ENCODE peak calls at places on chromosomes 11 and 22, in nine cellular contexts. One of them, this sample, is unnamed.

GRCh38 chr11:61138940-61139339 is 22.3 kb downstream of the VPS37C start:
- DNase-seq in IMR-90: peak; percentile 76
- DNase-seq in ovary: peak; percentile 44
- DNase-seq in tibial nerve: no peak
- DNase-seq in adrenal gland: no peak
- DNase-seq in A549: no peak
- DNase-seq in heart left ventricle: peak; percentile 33
- DNase-seq in endothelial cell of umbilical vein: no peak
- DNase-seq in GM12891: no peak
- DNase-seq in this sample: no peak

GRCh38 chr11:47412152-47412746 is 3.9 kb downstream of the SLC39A13 start:
- DNase-seq in heart left ventricle: no peak
- DNase-seq in GM12891: no peak
- DNase-seq in tibial nerve: no peak
- DNase-seq in adrenal gland: peak; percentile 59
- DNase-seq in A549: peak; percentile 75
- DNase-seq in endothelial cell of umbilical vein: no peak
- DNase-seq in IMR-90: peak; percentile 26
- DNase-seq in ovary: peak; percentile 62
- DNase-seq in this sample: peak; percentile 55

GRCh38 chr11:2991477-2992233 is 474 bp downstream of the NAP1L4 start:
- DNase-seq in endothelial cell of umbilical vein: peak; percentile 57
- DNase-seq in heart left ventricle: peak; percentile 23
- DNase-seq in GM12891: no peak
- DNase-seq in ovary: no peak
- DNase-seq in adrenal gland: peak; percentile 58
- DNase-seq in tibial nerve: no peak
- DNase-seq in A549: peak; percentile 29
- DNase-seq in IMR-90: peak; percentile 20
- DNase-seq in this sample: peak; percentile 76

GRCh38 chr22:29702931-29703594 is 16.7 kb upstream of the CABP7 start:
- DNase-seq in IMR-90: no peak
- DNase-seq in A549: no peak
- DNase-seq in GM12891: no peak
- DNase-seq in heart left ventricle: peak; percentile 23
- DNase-seq in tibial nerve: no peak
- DNase-seq in ovary: no peak
- DNase-seq in adrenal gland: no peak
- DNase-seq in endothelial cell of umbilical vein: no peak
- DNase-seq in this sample: no peak

GRCh38 chr11:1531961-1532586 is 40.0 kb downstream of the DUSP8 start:
- DNase-seq in ovary: no peak
- DNase-seq in tibial nerve: no peak
- DNase-seq in GM12891: no peak
- DNase-seq in endothelial cell of umbilical vein: no peak
- DNase-seq in A549: no peak
- DNase-seq in heart left ventricle: peak; percentile 76
- DNase-seq in IMR-90: no peak
- DNase-seq in adrenal gland: peak; percentile 82
- DNase-seq in this sample: no peak

GRCh38 chr22:40920526-40920925 is 30.7 kb upstream of the RBX1 start:
- DNase-seq in endothelial cell of umbilical vein: no peak
- DNase-seq in adrenal gland: no peak
- DNase-seq in IMR-90: peak; percentile 6
- DNase-seq in GM12891: no peak
- DNase-seq in A549: no peak
- DNase-seq in tibial nerve: no peak
- DNase-seq in ovary: no peak
- DNase-seq in heart left ventricle: no peak
- DNase-seq in this sample: no peak

GRCh38 chr11:92707173-92707619 is 262.3 kb upstream of the MTNR1B start:
- DNase-seq in GM12891: no peak
- DNase-seq in ovary: no peak
- DNase-seq in tibial nerve: no peak
- DNase-seq in endothelial cell of umbilical vein: no peak
- DNase-seq in adrenal gland: no peak
- DNase-seq in A549: no peak
- DNase-seq in IMR-90: no peak
- DNase-seq in heart left ventricle: no peak
- DNase-seq in this sample: no peak

GRCh38 chr22:29715705-29716104 is 4.1 kb upstream of the CABP7 start:
- DNase-seq in A549: no peak
- DNase-seq in tibial nerve: no peak
- DNase-seq in heart left ventricle: no peak
- DNase-seq in IMR-90: no peak
- DNase-seq in GM12891: no peak
- DNase-seq in ovary: no peak
- DNase-seq in adrenal gland: no peak
- DNase-seq in endothelial cell of umbilical vein: no peak
- DNase-seq in this sample: no peak

GRCh38 chr11:132064987-132065620 is 694.7 kb downstream of the NTM start:
- DNase-seq in IMR-90: peak; percentile 99
- DNase-seq in ovary: no peak
- DNase-seq in tibial nerve: no peak
- DNase-seq in adrenal gland: no peak
- DNase-seq in heart left ventricle: no peak
- DNase-seq in A549: no peak
- DNase-seq in GM12891: no peak
- DNase-seq in endothelial cell of umbilical vein: peak; percentile 72
- DNase-seq in this sample: no peak

GRCh38 chr11:28296426-28296825 is 188.2 kb downstream of the METTL15 start:
- DNase-seq in tibial nerve: no peak
- DNase-seq in ovary: no peak
- DNase-seq in heart left ventricle: no peak
- DNase-seq in IMR-90: no peak
- DNase-seq in endothelial cell of umbilical vein: no peak
- DNase-seq in adrenal gland: no peak
- DNase-seq in GM12891: no peak
- DNase-seq in A549: no peak
- DNase-seq in this sample: no peak

GRCh38 chr11:104570088-104570701 is 328.1 kb downstream of the CASP12 start:
- DNase-seq in tibial nerve: no peak
- DNase-seq in A549: no peak
- DNase-seq in ovary: no peak
- DNase-seq in IMR-90: no peak
- DNase-seq in endothelial cell of umbilical vein: peak; percentile 15
- DNase-seq in heart left ventricle: no peak
- DNase-seq in adrenal gland: no peak
- DNase-seq in GM12891: no peak
- DNase-seq in this sample: peak; percentile 19

GRCh38 chr11:117930668-117931330 is 1.6 kb upstream of the TMPRSS13 start:
- DNase-seq in GM12891: no peak
- DNase-seq in adrenal gland: no peak
- DNase-seq in ovary: no peak
- DNase-seq in heart left ventricle: no peak
- DNase-seq in endothelial cell of umbilical vein: no peak
- DNase-seq in IMR-90: no peak
- DNase-seq in tibial nerve: no peak
- DNase-seq in A549: no peak
- DNase-seq in this sample: no peak

GRCh38 chr11:78313181-78313788 is 104.3 kb downstream of the GAB2 start:
- DNase-seq in GM12891: no peak
- DNase-seq in heart left ventricle: no peak
- DNase-seq in endothelial cell of umbilical vein: peak; percentile 83
- DNase-seq in ovary: no peak
- DNase-seq in A549: no peak
- DNase-seq in tibial nerve: no peak
- DNase-seq in IMR-90: peak; percentile 79
- DNase-seq in adrenal gland: peak; percentile 87
- DNase-seq in this sample: no peak

GRCh38 chr22:35987994-35988393 is 40.6 kb downstream of the RBFOX2 start:
- DNase-seq in GM12891: no peak
- DNase-seq in heart left ventricle: no peak
- DNase-seq in ovary: no peak
- DNase-seq in endothelial cell of umbilical vein: no peak
- DNase-seq in A549: no peak
- DNase-seq in IMR-90: no peak
- DNase-seq in adrenal gland: no peak
- DNase-seq in tibial nerve: no peak
- DNase-seq in this sample: no peak

GRCh38 chr11:34631737-34632104 is 10.8 kb downstream of the EHF start:
- DNase-seq in IMR-90: no peak
- DNase-seq in ovary: no peak
- DNase-seq in A549: no peak
- DNase-seq in heart left ventricle: no peak
- DNase-seq in endothelial cell of umbilical vein: no peak
- DNase-seq in adrenal gland: peak; percentile 45
- DNase-seq in GM12891: no peak
- DNase-seq in tibial nerve: no peak
- DNase-seq in this sample: no peak

GRCh38 chr11:17673951-17674350 is 45.4 kb upstream of the MYOD1 start:
- DNase-seq in IMR-90: no peak
- DNase-seq in A549: no peak
- DNase-seq in heart left ventricle: no peak
- DNase-seq in endothelial cell of umbilical vein: peak; percentile 36
- DNase-seq in adrenal gland: no peak
- DNase-seq in GM12891: no peak
- DNase-seq in ovary: no peak
- DNase-seq in tibial nerve: no peak
- DNase-seq in this sample: no peak

GRCh38 chr11:68890490-68891231 is 13.0 kb downstream of the MRPL21 start:
- DNase-seq in endothelial cell of umbilical vein: peak; percentile 96
- DNase-seq in IMR-90: peak; percentile 64
- DNase-seq in ovary: no peak
- DNase-seq in tibial nerve: peak; percentile 84
- DNase-seq in A549: no peak
- DNase-seq in GM12891: no peak
- DNase-seq in adrenal gland: peak; percentile 42
- DNase-seq in heart left ventricle: peak; percentile 93
- DNase-seq in this sample: no peak
- TF ChIP-seq POLR2A in endothelial cell of umbilical vein: no peak
- TF ChIP-seq POLR2A in IMR-90: no peak
- TF ChIP-seq POLR2A in ovary: no peak
- TF ChIP-seq POLR2A in tibial nerve: no peak
- TF ChIP-seq POLR2A in A549: no peak
- TF ChIP-seq POLR2A in GM12891: no peak
- TF ChIP-seq POLR2A in adrenal gland: no peak
- TF ChIP-seq POLR2A in heart left ventricle: no peak
- TF ChIP-seq POLR2A in this sample: no peak

GRCh38 chr22:37559521-37559900 is 769 bp upstream of the CDC42EP1 start:
- DNase-seq in IMR-90: no peak
- DNase-seq in GM12891: no peak
- DNase-seq in endothelial cell of umbilical vein: no peak
- DNase-seq in tibial nerve: no peak
- DNase-seq in ovary: peak; percentile 40
- DNase-seq in A549: no peak
- DNase-seq in adrenal gland: no peak
- DNase-seq in heart left ventricle: no peak
- DNase-seq in this sample: no peak

GRCh38 chr22:37559901-37560681 is at the start of gene CDC42EP1:
- DNase-seq in heart left ventricle: peak; percentile 68
- DNase-seq in adrenal gland: peak; percentile 77
- DNase-seq in IMR-90: peak; percentile 36
- DNase-seq in GM12891: no peak
- DNase-seq in ovary: peak; percentile 85
- DNase-seq in tibial nerve: no peak
- DNase-seq in endothelial cell of umbilical vein: peak; percentile 55
- DNase-seq in A549: no peak
- DNase-seq in this sample: peak; percentile 39

GRCh38 chr22:37560682-37561208 is 465 bp downstream of the CDC42EP1 start:
- DNase-seq in IMR-90: peak; percentile 53
- DNase-seq in adrenal gland: peak; percentile 78
- DNase-seq in tibial nerve: no peak
- DNase-seq in endothelial cell of umbilical vein: peak; percentile 55
- DNase-seq in ovary: peak; percentile 82
- DNase-seq in heart left ventricle: peak; percentile 83
- DNase-seq in GM12891: no peak
- DNase-seq in A549: no peak
- DNase-seq in this sample: no peak

GRCh38 chr22:37562049-37562784 is 1.9 kb downstream of the CDC42EP1 start:
- DNase-seq in adrenal gland: peak; percentile 17
- DNase-seq in A549: no peak
- DNase-seq in ovary: no peak
- DNase-seq in IMR-90: no peak
- DNase-seq in GM12891: no peak
- DNase-seq in tibial nerve: no peak
- DNase-seq in endothelial cell of umbilical vein: no peak
- DNase-seq in heart left ventricle: no peak
- DNase-seq in this sample: no peak

GRCh38 chr22:37561209-37562048 is 1.1 kb downstream of the CDC42EP1 start:
- DNase-seq in adrenal gland: peak; percentile 94
- DNase-seq in GM12891: peak; percentile 89
- DNase-seq in heart left ventricle: peak; percentile 92
- DNase-seq in ovary: peak; percentile 98
- DNase-seq in A549: peak; percentile 74
- DNase-seq in endothelial cell of umbilical vein: peak; percentile 88
- DNase-seq in tibial nerve: peak; percentile 96
- DNase-seq in IMR-90: peak; percentile 86
- DNase-seq in this sample: peak; percentile 86
- TF ChIP-seq POLR2A in adrenal gland: peak; percentile 63
- TF ChIP-seq POLR2A in GM12891: no peak
- TF ChIP-seq POLR2A in heart left ventricle: no peak
- TF ChIP-seq POLR2A in ovary: peak; percentile 70
- TF ChIP-seq POLR2A in A549: no peak
- TF ChIP-seq POLR2A in endothelial cell of umbilical vein: peak; percentile 47
- TF ChIP-seq POLR2A in tibial nerve: peak; percentile 42
- TF ChIP-seq POLR2A in IMR-90: no peak
- TF ChIP-seq POLR2A in this sample: no peak

DNA sequence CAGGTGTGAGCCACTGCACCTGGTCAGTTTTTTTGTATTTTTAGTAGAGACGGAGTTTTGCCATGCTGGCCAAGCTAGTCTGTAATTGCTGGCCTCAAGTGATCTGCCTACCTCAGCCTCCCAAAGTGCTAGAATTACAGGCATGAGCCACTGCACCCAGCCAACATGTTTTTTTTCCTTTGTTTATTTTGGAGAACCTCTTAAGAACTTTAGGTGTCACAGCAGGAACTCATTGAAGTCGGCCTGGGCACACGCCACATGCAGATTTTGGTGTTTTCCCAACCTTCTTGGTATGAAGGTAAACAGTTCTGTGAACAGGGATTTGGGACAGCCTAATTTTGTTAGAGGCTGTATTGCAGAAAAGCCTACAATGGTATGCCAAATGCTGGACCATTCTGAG is 9.4 kb downstream of the DIXDC1 start:
- DNase-seq in GM12891: no peak
- DNase-seq in tibial nerve: no peak
- DNase-seq in adrenal gland: no peak
- DNase-seq in A549: no peak
- DNase-seq in heart left ventricle: no peak
- DNase-seq in IMR-90: no peak
- DNase-seq in endothelial cell of umbilical vein: peak; percentile 57
- DNase-seq in ovary: no peak
- DNase-seq in this sample: no peak
- TF ChIP-seq POLR2A in GM12891: no peak
- TF ChIP-seq POLR2A in tibial nerve: no peak
- TF ChIP-seq POLR2A in adrenal gland: no peak
- TF ChIP-seq POLR2A in A549: no peak
- TF ChIP-seq POLR2A in heart left ventricle: no peak
- TF ChIP-seq POLR2A in IMR-90: no peak
- TF ChIP-seq POLR2A in endothelial cell of umbilical vein: no peak
- TF ChIP-seq POLR2A in ovary: no peak
- TF ChIP-seq POLR2A in this sample: no peak

GRCh38 chr11:121067453-121067852 is 33.6 kb upstream of the TECTA start:
- DNase-seq in endothelial cell of umbilical vein: peak; percentile 33
- DNase-seq in GM12891: no peak
- DNase-seq in adrenal gland: no peak
- DNase-seq in ovary: no peak
- DNase-seq in IMR-90: peak; percentile 70
- DNase-seq in tibial nerve: no peak
- DNase-seq in A549: no peak
- DNase-seq in heart left ventricle: no peak
- DNase-seq in this sample: no peak
- TF ChIP-seq POLR2A in endothelial cell of umbilical vein: no peak
- TF ChIP-seq POLR2A in GM12891: no peak
- TF ChIP-seq POLR2A in adrenal gland: no peak
- TF ChIP-seq POLR2A in ovary: no peak
- TF ChIP-seq POLR2A in IMR-90: no peak
- TF ChIP-seq POLR2A in tibial nerve: no peak
- TF ChIP-seq POLR2A in A549: no peak
- TF ChIP-seq POLR2A in heart left ventricle: no peak
- TF ChIP-seq POLR2A in this sample: no peak